ENCODE peak calls at places on chromosomes 6 and 20, in six cellular contexts. One of them, this sample, is unnamed.

GRCh38 chr6:42103218-42103617 is 39.2 kb downstream of the C6orf132 start:
- DNase-seq in hepatocyte: no peak
- DNase-seq in adrenal gland: no peak
- DNase-seq in brain microvascular endothelial cell: no peak
- DNase-seq in NCI-H187: no peak
- DNase-seq in astrocyte of the cerebellum: no peak
- DNase-seq in this sample: no peak

GRCh38 chr6:20875369-20875963 is 341.2 kb downstream of the CDKAL1 start:
- DNase-seq in hepatocyte: peak; percentile 45
- DNase-seq in adrenal gland: no peak
- DNase-seq in brain microvascular endothelial cell: peak; percentile 62
- DNase-seq in NCI-H187: no peak
- DNase-seq in astrocyte of the cerebellum: peak; percentile 23
- DNase-seq in this sample: no peak

GRCh38 chr6:132054525-132054924 is 103.4 kb upstream of the CCN2 start:
- DNase-seq in hepatocyte: no peak
- DNase-seq in adrenal gland: no peak
- DNase-seq in brain microvascular endothelial cell: peak; percentile 34
- DNase-seq in NCI-H187: no peak
- DNase-seq in astrocyte of the cerebellum: no peak
- DNase-seq in this sample: no peak

GRCh38 chr20:1973921-1974440 is 19.9 kb downstream of the PDYN start:
- DNase-seq in hepatocyte: no peak
- DNase-seq in adrenal gland: no peak
- DNase-seq in brain microvascular endothelial cell: no peak
- DNase-seq in NCI-H187: no peak
- DNase-seq in astrocyte of the cerebellum: no peak
- DNase-seq in this sample: no peak

GRCh38 chr20:51211191-51211590 is 188.3 kb upstream of the KCNG1 start:
- DNase-seq in hepatocyte: no peak
- DNase-seq in adrenal gland: no peak
- DNase-seq in brain microvascular endothelial cell: no peak
- DNase-seq in NCI-H187: no peak
- DNase-seq in astrocyte of the cerebellum: no peak
- DNase-seq in this sample: no peak

GRCh38 chr20:24160563-24161355 is 172.2 kb upstream of the GGTLC1 start:
- DNase-seq in hepatocyte: peak; percentile 74
- DNase-seq in adrenal gland: peak; percentile 60
- DNase-seq in brain microvascular endothelial cell: peak; percentile 72
- DNase-seq in NCI-H187: no peak
- DNase-seq in astrocyte of the cerebellum: peak; percentile 76
- DNase-seq in this sample: no peak

GRCh38 chr6:99882151-99882702 is 111.8 kb downstream of the MCHR2 start:
- DNase-seq in hepatocyte: no peak
- DNase-seq in adrenal gland: no peak
- DNase-seq in brain microvascular endothelial cell: no peak
- DNase-seq in NCI-H187: no peak
- DNase-seq in astrocyte of the cerebellum: no peak
- DNase-seq in this sample: no peak

GRCh38 chr20:19975901-19976300 is 41.3 kb upstream of the NAA20 start:
- DNase-seq in hepatocyte: no peak
- DNase-seq in adrenal gland: no peak
- DNase-seq in brain microvascular endothelial cell: no peak
- DNase-seq in NCI-H187: no peak
- DNase-seq in astrocyte of the cerebellum: no peak
- DNase-seq in this sample: no peak

GRCh38 chr20:3777726-3778629 is 3.3 kb downstream of the SPEF1 start:
- DNase-seq in hepatocyte: peak; percentile 69
- DNase-seq in adrenal gland: peak; percentile 69
- DNase-seq in brain microvascular endothelial cell: peak; percentile 11
- DNase-seq in NCI-H187: no peak
- DNase-seq in astrocyte of the cerebellum: no peak
- DNase-seq in this sample: peak; percentile 63

GRCh38 chr20:37071481-37071911 is 24.3 kb downstream of the RBL1 start:
- DNase-seq in hepatocyte: no peak
- DNase-seq in adrenal gland: no peak
- DNase-seq in brain microvascular endothelial cell: peak; percentile 45
- DNase-seq in NCI-H187: no peak
- DNase-seq in astrocyte of the cerebellum: no peak
- DNase-seq in this sample: no peak

GRCh38 chr6:45555981-45556771 is 178.4 kb upstream of the SUPT3H start:
- DNase-seq in hepatocyte: peak; percentile 37
- DNase-seq in adrenal gland: no peak
- DNase-seq in brain microvascular endothelial cell: peak; percentile 12
- DNase-seq in NCI-H187: no peak
- DNase-seq in astrocyte of the cerebellum: no peak
- DNase-seq in this sample: no peak

GRCh38 chr6:5398530-5398929 is 137.2 kb downstream of the FARS2 start:
- DNase-seq in hepatocyte: peak; percentile 44
- DNase-seq in adrenal gland: no peak
- DNase-seq in brain microvascular endothelial cell: peak; percentile 27
- DNase-seq in NCI-H187: peak; percentile 25
- DNase-seq in astrocyte of the cerebellum: no peak
- DNase-seq in this sample: no peak

GRCh38 chr6:17931227-17931626 is 56.2 kb downstream of the KIF13A start:
- DNase-seq in hepatocyte: no peak
- DNase-seq in adrenal gland: no peak
- DNase-seq in brain microvascular endothelial cell: no peak
- DNase-seq in NCI-H187: no peak
- DNase-seq in astrocyte of the cerebellum: no peak
- DNase-seq in this sample: no peak

GRCh38 chr6:113969888-113970807 is 800 bp downstream of the HDAC2 start:
- DNase-seq in hepatocyte: peak; percentile 77
- DNase-seq in adrenal gland: peak; percentile 59
- DNase-seq in brain microvascular endothelial cell: no peak
- DNase-seq in NCI-H187: peak; percentile 9
- DNase-seq in astrocyte of the cerebellum: no peak
- DNase-seq in this sample: peak; percentile 59

GRCh38 chr6:10746915-10747250 is 722 bp upstream of the TMEM14B start:
- DNase-seq in hepatocyte: no peak
- DNase-seq in adrenal gland: no peak
- DNase-seq in brain microvascular endothelial cell: no peak
- DNase-seq in NCI-H187: no peak
- DNase-seq in astrocyte of the cerebellum: no peak
- DNase-seq in this sample: no peak

GRCh38 chr20:57608516-57608915 is 11.7 kb downstream of the ZBP1 start:
- DNase-seq in hepatocyte: no peak
- DNase-seq in adrenal gland: no peak
- DNase-seq in brain microvascular endothelial cell: no peak
- DNase-seq in NCI-H187: no peak
- DNase-seq in astrocyte of the cerebellum: no peak
- DNase-seq in this sample: no peak

GRCh38 chr20:58482416-58482815 is 32.8 kb downstream of the APCDD1L start:
- DNase-seq in hepatocyte: no peak
- DNase-seq in adrenal gland: no peak
- DNase-seq in brain microvascular endothelial cell: peak; percentile 32
- DNase-seq in NCI-H187: no peak
- DNase-seq in astrocyte of the cerebellum: peak; percentile 33
- DNase-seq in this sample: no peak

GRCh38 chr6:113875470-113875869 is 18.3 kb downstream of the MARCKS start:
- DNase-seq in hepatocyte: no peak
- DNase-seq in adrenal gland: no peak
- DNase-seq in brain microvascular endothelial cell: peak; percentile 68
- DNase-seq in NCI-H187: no peak
- DNase-seq in astrocyte of the cerebellum: no peak
- DNase-seq in this sample: no peak

GRCh38 chr6:29981211-29981812 is 39.0 kb downstream of the HLA-A start:
- DNase-seq in hepatocyte: no peak
- DNase-seq in adrenal gland: no peak
- DNase-seq in brain microvascular endothelial cell: no peak
- DNase-seq in NCI-H187: no peak
- DNase-seq in astrocyte of the cerebellum: no peak
- DNase-seq in this sample: no peak

GRCh38 chr6:55131616-55132015 is 42.7 kb upstream of the HCRTR2 start:
- DNase-seq in hepatocyte: no peak
- DNase-seq in adrenal gland: no peak
- DNase-seq in brain microvascular endothelial cell: no peak
- DNase-seq in NCI-H187: no peak
- DNase-seq in astrocyte of the cerebellum: no peak
- DNase-seq in this sample: no peak

GRCh38 chr20:63707558-63708300 is at the start of the genes ARFRP1 and ZGPAT:
- DNase-seq in hepatocyte: peak; percentile 95
- DNase-seq in adrenal gland: peak; percentile 89
- DNase-seq in brain microvascular endothelial cell: peak; percentile 52
- DNase-seq in NCI-H187: peak; percentile 79
- DNase-seq in astrocyte of the cerebellum: peak; percentile 32
- DNase-seq in this sample: peak; percentile 89

GRCh38 chr6:149716584-149716983 is 1.3 kb downstream of the LATS1 start:
- DNase-seq in hepatocyte: no peak
- DNase-seq in adrenal gland: no peak
- DNase-seq in brain microvascular endothelial cell: no peak
- DNase-seq in NCI-H187: no peak
- DNase-seq in astrocyte of the cerebellum: no peak
- DNase-seq in this sample: no peak

GRCh38 chr6:36542041-36542440 is 5.2 kb downstream of the STK38 start:
- DNase-seq in hepatocyte: no peak
- DNase-seq in adrenal gland: no peak
- DNase-seq in brain microvascular endothelial cell: no peak
- DNase-seq in NCI-H187: no peak
- DNase-seq in astrocyte of the cerebellum: no peak
- DNase-seq in this sample: no peak

GRCh38 chr6:152271681-152272464 is 365.3 kb downstream of the SYNE1 start:
- DNase-seq in hepatocyte: no peak
- DNase-seq in adrenal gland: peak; percentile 43
- DNase-seq in brain microvascular endothelial cell: peak; percentile 12
- DNase-seq in NCI-H187: no peak
- DNase-seq in astrocyte of the cerebellum: peak; percentile 86
- DNase-seq in this sample: no peak

GRCh38 chr20:23235173-23236027 is 115.2 kb upstream of the NXT1 start:
- DNase-seq in hepatocyte: peak; percentile 72
- DNase-seq in adrenal gland: peak; percentile 75
- DNase-seq in brain microvascular endothelial cell: no peak
- DNase-seq in NCI-H187: no peak
- DNase-seq in astrocyte of the cerebellum: no peak
- DNase-seq in this sample: peak; percentile 43

GRCh38 chr6:150751296-150751695 is 114.2 kb upstream of the MTHFD1L start:
- DNase-seq in hepatocyte: no peak
- DNase-seq in adrenal gland: no peak
- DNase-seq in brain microvascular endothelial cell: peak; percentile 6
- DNase-seq in NCI-H187: no peak
- DNase-seq in astrocyte of the cerebellum: no peak
- DNase-seq in this sample: no peak

GRCh38 chr6:139439278-139439813 is 64.9 kb upstream of the CITED2 start:
- DNase-seq in hepatocyte: no peak
- DNase-seq in adrenal gland: no peak
- DNase-seq in brain microvascular endothelial cell: no peak
- DNase-seq in NCI-H187: no peak
- DNase-seq in astrocyte of the cerebellum: no peak
- DNase-seq in this sample: no peak

GRCh38 chr6:129959358-129959930 is 58.9 kb upstream of the L3MBTL3 start:
- DNase-seq in hepatocyte: no peak
- DNase-seq in adrenal gland: no peak
- DNase-seq in brain microvascular endothelial cell: no peak
- DNase-seq in NCI-H187: no peak
- DNase-seq in astrocyte of the cerebellum: no peak
- DNase-seq in this sample: no peak

GRCh38 chr20:61483336-61484067 is 231.4 kb downstream of the CDH4 start:
- DNase-seq in hepatocyte: no peak
- DNase-seq in adrenal gland: no peak
- DNase-seq in brain microvascular endothelial cell: no peak
- DNase-seq in NCI-H187: no peak
- DNase-seq in astrocyte of the cerebellum: no peak
- DNase-seq in this sample: no peak

GRCh38 chr6:170082531-170083187 is 208.2 kb downstream of the DLL1 start:
- DNase-seq in hepatocyte: no peak
- DNase-seq in adrenal gland: no peak
- DNase-seq in brain microvascular endothelial cell: no peak
- DNase-seq in NCI-H187: no peak
- DNase-seq in astrocyte of the cerebellum: no peak
- DNase-seq in this sample: peak; percentile 26

GRCh38 chr6:39731565-39731964 is 6.4 kb upstream of the KIF6 start:
- DNase-seq in hepatocyte: peak; percentile 9
- DNase-seq in adrenal gland: no peak
- DNase-seq in brain microvascular endothelial cell: no peak
- DNase-seq in NCI-H187: no peak
- DNase-seq in astrocyte of the cerebellum: peak; percentile 0
- DNase-seq in this sample: no peak

GRCh38 chr20:14055127-14055742 is 59.9 kb downstream of the MACROD2 start:
- DNase-seq in hepatocyte: peak; percentile 82
- DNase-seq in adrenal gland: peak; percentile 40
- DNase-seq in brain microvascular endothelial cell: peak; percentile 49
- DNase-seq in NCI-H187: peak; percentile 20
- DNase-seq in astrocyte of the cerebellum: peak; percentile 72
- DNase-seq in this sample: no peak

This sample was measured in activated CD4-positive, CD25-positive, alpha-beta regulatory T cell treated with anti-CD3 and anti-CD28 coated beads, Interleukin-2, amount 50 U/mL, for 72 hours.